ENCODE peak calls at places on chromosomes 6 and 20, in seven cellular contexts. W is HepG2, T is neuronal stem cell, K is GM12878, J is fibroblast of lung, F is endothelial cell of umbilical vein, Y is PC-3. N is an unnamed sample.

GRCh38 chr6:120652506-120652905 is 681.8 kb downstream of the TBC1D32 start:
- DNase-seq in W (no peak), T (no peak), K (no peak), J (no peak), F (no peak), Y (no peak), N (no peak)

GRCh38 chr6:113047932-113048331 is 700.8 kb downstream of the RFPL4B start:
- DNase-seq in W (no peak), T (no peak), K (no peak), J (peak), F (no peak), Y (no peak), N (no peak)

GRCh38 chr6:111722220-111722731 is 116.6 kb upstream of the TRAF3IP2 start:
- DNase-seq in W (no peak), T (no peak), K (no peak), J (peak), F (no peak), Y (peak), N (peak)

GRCh38 chr20:10634683-10635411 is 39.0 kb downstream of the JAG1 start:
- DNase-seq in W (no peak), T (no peak), K (no peak), J (peak), F (peak), Y (peak), N (no peak)

GRCh38 chr6:43982084-43982625 is 145.1 kb downstream of the MRPL14 start:
- DNase-seq in W (no peak), T (no peak), K (no peak), J (no peak), F (no peak), Y (no peak), N (no peak)

GRCh38 chr6:54307412-54308036 is 717 bp upstream of the TINAG start:
- DNase-seq in W (peak), T (no peak), K (peak), J (no peak), F (no peak), Y (peak), N (no peak)

GRCh38 chr6:131023834-131024504 is 39.1 kb downstream of the EPB41L2 start:
- DNase-seq in W (no peak), T (no peak), K (no peak), J (peak), F (peak), Y (peak), N (no peak)

GRCh38 chr20:35004749-35005462 is 49.2 kb downstream of the MYH7B start:
- DNase-seq in W (no peak), T (no peak), K (no peak), J (no peak), F (no peak), Y (no peak), N (no peak)

GRCh38 chr6:97095466-97095865 is 170.9 kb downstream of the KLHL32 start:
- DNase-seq in W (no peak), T (no peak), K (no peak), J (no peak), F (no peak), Y (peak), N (no peak)

GRCh38 chr6:45350186-45350585 is 22.1 kb downstream of the RUNX2 start:
- DNase-seq in W (no peak), T (no peak), K (no peak), J (peak), F (no peak), Y (no peak), N (no peak)

GRCh38 chr6:77786935-77787629 is 134.2 kb downstream of the MEI4 start:
- DNase-seq in W (no peak), T (no peak), K (no peak), J (no peak), F (no peak), Y (no peak), N (peak)

GRCh38 chr20:2338702-2339101 is 42.0 kb upstream of the TGM6 start:
- DNase-seq in W (no peak), T (no peak), K (no peak), J (no peak), F (no peak), Y (no peak), N (no peak)

GRCh38 chr6:109496036-109496761 is 13.2 kb upstream of the ZBTB24 start:
- DNase-seq in W (no peak), T (no peak), K (no peak), J (no peak), F (no peak), Y (no peak), N (no peak)

GRCh38 chr6:13044390-13044789 is 283.9 kb downstream of the TBC1D7 start:
- DNase-seq in W (peak), T (no peak), K (no peak), J (peak), F (peak), Y (no peak), N (peak)

GRCh38 chr6:42860481-42860880 is 18.9 kb upstream of the RPL7L1 start:
- DNase-seq in W (no peak), T (no peak), K (no peak), J (no peak), F (no peak), Y (no peak), N (no peak)

GRCh38 chr6:47780510-47781356 is 1.1 kb upstream of the OPN5 start:
- DNase-seq in W (peak), T (peak), K (no peak), J (peak), F (peak), Y (peak), N (peak)

GRCh38 chr6:167676000-167676665 is 150.6 kb upstream of the AFDN start:
- DNase-seq in W (peak), T (no peak), K (no peak), J (no peak), F (peak), Y (no peak), N (no peak)

GRCh38 chr6:116518621-116519020 is 7.2 kb downstream of the CALHM5 start:
- DNase-seq in W (no peak), T (no peak), K (no peak), J (peak), F (no peak), Y (no peak), N (no peak)

GRCh38 chr6:39453956-39454524 is 131.5 kb upstream of the KCNK16 start:
- DNase-seq in W (no peak), T (no peak), K (no peak), J (peak), F (no peak), Y (no peak), N (no peak)

GRCh38 chr6:113713665-113714064 is 143.5 kb upstream of the MARCKS start:
- DNase-seq in W (no peak), T (no peak), K (no peak), J (no peak), F (no peak), Y (no peak), N (no peak)

GRCh38 chr20:34753706-34754461 is 49.7 kb downstream of the TP53INP2 start:
- DNase-seq in W (no peak), T (no peak), K (no peak), J (peak), F (no peak), Y (no peak), N (peak)

GRCh38 chr6:160007581-160007980 is 38.7 kb downstream of the IGF2R start:
- DNase-seq in W (no peak), T (no peak), K (no peak), J (no peak), F (peak), Y (no peak), N (no peak)

GRCh38 chr6:40457261-40457660 is 129.9 kb downstream of the LRFN2 start:
- DNase-seq in W (no peak), T (no peak), K (no peak), J (no peak), F (no peak), Y (no peak), N (no peak)

GRCh38 chr20:20890751-20891150 is 178.3 kb upstream of the RALGAPA2 start:
- DNase-seq in W (no peak), T (no peak), K (no peak), J (no peak), F (no peak), Y (no peak), N (no peak)

GRCh38 chr6:10399451-10399850 is 15.4 kb downstream of the TFAP2A start:
- DNase-seq in W (no peak), T (no peak), K (no peak), J (no peak), F (no peak), Y (no peak), N (no peak)

GRCh38 chr6:10398439-10399218 is 16.2 kb downstream of the TFAP2A start:
- DNase-seq in W (no peak), T (no peak), K (no peak), J (no peak), F (no peak), Y (no peak), N (peak)

GRCh38 chr6:10395946-10396577 is 18.8 kb downstream of the TFAP2A start:
- DNase-seq in W (no peak), T (no peak), K (no peak), J (no peak), F (no peak), Y (no peak), N (no peak)

GRCh38 chr6:10396775-10397174 is 18.1 kb downstream of the TFAP2A start:
- DNase-seq in W (no peak), T (no peak), K (no peak), J (no peak), F (no peak), Y (no peak), N (no peak)

GRCh38 chr6:10397756-10398438 is 17.0 kb downstream of the TFAP2A start:
- DNase-seq in W (no peak), T (no peak), K (no peak), J (no peak), F (no peak), Y (no peak), N (no peak)
- H3K4me2 ChIP-seq in W (no peak), T (no peak), K (no peak), J (no peak), F (no peak), Y (no peak), N (no peak)

GRCh38 chr6:53066874-53067273 is 1.7 kb downstream of the FBXO9 start:
- DNase-seq in W (no peak), T (no peak), K (no peak), J (no peak), F (no peak), Y (no peak), N (no peak)
- H3K4me2 ChIP-seq in W (peak), T (no peak), K (peak), J (peak), F (peak), Y (peak), N (no peak)

DNA sequence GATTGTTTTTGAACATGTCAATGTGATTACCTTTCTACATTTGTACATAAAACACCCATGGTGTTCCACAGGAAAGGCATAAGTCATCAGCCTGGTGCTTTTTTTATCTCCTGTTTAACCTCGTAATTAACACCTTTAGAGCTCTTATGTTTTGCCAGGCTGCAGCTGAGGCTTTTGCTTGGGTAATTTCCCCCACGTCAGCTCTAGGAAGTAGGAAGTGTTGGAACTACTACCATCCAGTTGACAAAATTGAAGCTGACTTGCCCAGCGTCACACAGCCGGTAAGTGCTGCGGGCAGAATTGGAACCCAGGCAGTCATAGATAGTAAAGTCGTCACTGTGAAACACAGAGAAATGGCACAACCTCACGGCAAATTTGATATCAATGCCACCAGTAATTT is 86.6 kb upstream of the BMP2 start:
- DNase-seq in W (no peak), T (no peak), K (no peak), J (no peak), F (no peak), Y (no peak), N (no peak)
- H3K4me2 ChIP-seq in W (no peak), T (no peak), K (no peak), J (no peak), F (no peak), Y (no peak), N (no peak)

GRCh38 chr6:33123732-33124524 is 48.1 kb downstream of the HLA-DPB1 start:
- DNase-seq in W (peak), T (no peak), K (no peak), J (peak), F (no peak), Y (peak), N (peak)

GRCh38 chr6:33123181-33123580 is 47.4 kb downstream of the HLA-DPB1 start:
- DNase-seq in W (no peak), T (no peak), K (no peak), J (no peak), F (no peak), Y (no peak), N (no peak)

GRCh38 chr6:33124947-33125346 is 49.2 kb downstream of the HLA-DPB1 start:
- DNase-seq in W (no peak), T (no peak), K (no peak), J (no peak), F (no peak), Y (no peak), N (no peak)

GRCh38 chr6:33126101-33126714 is 50.4 kb downstream of the HLA-DPB1 start:
- DNase-seq in W (peak), T (no peak), K (no peak), J (no peak), F (peak), Y (peak), N (peak)

DNA sequence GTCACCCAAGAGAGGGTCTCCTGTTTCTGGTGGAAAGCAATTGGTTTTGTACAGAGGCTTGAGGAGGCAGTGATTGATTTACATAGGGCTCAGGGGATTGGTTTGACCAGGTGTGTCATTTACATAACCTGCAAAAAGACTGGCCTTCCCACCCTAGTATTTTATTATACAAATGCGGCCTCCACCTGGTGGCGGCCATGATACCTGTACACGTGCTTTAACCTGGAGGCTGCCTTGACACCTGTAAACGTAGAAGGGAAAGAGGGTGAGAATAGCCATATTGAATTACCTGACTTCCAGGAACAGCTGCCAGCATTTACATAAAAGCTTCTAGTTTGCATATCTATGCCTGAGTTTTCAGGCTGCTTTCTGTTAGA is 48.7 kb downstream of the HLA-DPB1 start:
- DNase-seq in W (no peak), T (no peak), K (no peak), J (no peak), F (no peak), Y (no peak), N (no peak)
- H3K4me2 ChIP-seq in W (no peak), T (no peak), K (no peak), J (no peak), F (no peak), Y (no peak), N (no peak)

GRCh38 chr6:30152910-30153309 is 8.1 kb downstream of the TRIM10 start:
- DNase-seq in W (no peak), T (no peak), K (no peak), J (no peak), F (no peak), Y (no peak), N (no peak)

GRCh38 chr6:30154061-30154460 is 7.0 kb downstream of the TRIM10 start:
- DNase-seq in W (no peak), T (no peak), K (no peak), J (no peak), F (no peak), Y (no peak), N (no peak)

GRCh38 chr6:30156262-30156599 is 4.8 kb downstream of the TRIM10 start:
- DNase-seq in W (peak), T (no peak), K (no peak), J (peak), F (peak), Y (peak), N (no peak)

GRCh38 chr6:30154709-30155521 is 6.1 kb downstream of the TRIM10 start:
- DNase-seq in W (peak), T (no peak), K (no peak), J (peak), F (peak), Y (peak), N (no peak)

DNA sequence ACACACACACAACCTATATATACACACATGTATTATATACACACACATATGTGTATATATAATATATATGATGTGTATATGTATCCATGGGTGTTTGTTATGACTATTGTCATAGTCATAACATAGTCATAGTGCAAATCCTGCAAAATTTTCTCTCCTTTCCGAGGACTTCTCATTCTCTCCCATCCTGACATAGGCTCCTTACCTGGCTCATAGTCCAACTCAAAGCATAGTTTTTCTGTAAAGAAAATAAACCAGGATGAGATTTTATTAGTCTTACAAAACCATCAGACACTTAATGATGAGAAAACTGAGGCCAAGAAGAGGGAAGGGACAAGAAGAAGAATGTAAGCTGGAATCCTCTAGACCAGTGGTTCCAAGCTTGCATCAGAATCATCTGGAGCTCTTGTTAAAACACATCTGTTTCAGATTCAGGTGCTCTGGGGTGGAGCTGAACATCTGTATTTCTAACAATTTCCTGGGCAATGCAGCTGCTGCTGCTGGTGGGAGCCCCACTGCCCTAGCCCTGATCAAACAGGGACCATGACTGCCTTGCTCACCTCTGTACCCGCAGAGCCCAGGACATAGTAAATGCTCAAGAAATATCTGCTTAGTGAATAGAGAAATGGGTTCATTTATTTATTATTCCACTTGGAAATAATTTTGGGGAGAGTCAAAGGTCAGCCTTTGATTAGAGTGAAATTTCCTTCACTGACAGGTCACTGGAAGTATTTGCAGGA is 5.3 kb downstream of the TRIM10 start:
- DNase-seq in W (no peak), T (no peak), K (no peak), J (no peak), F (no peak), Y (peak), N (no peak)
- H3K4me2 ChIP-seq in W (peak), T (no peak), K (no peak), J (no peak), F (peak), Y (peak), N (no peak)